ENCODE peak calls at places on chromosomes 4 and X, in seven cellular contexts. U is LoVo; C is fibroblast of lung; O is activated naive CD4-positive, alpha-beta T cell; H is pancreas; X is KBM-7; Z is A172. M is an unnamed sample.

GRCh38 chr4:24910504-24910903 is 2.3 kb downstream of the CCDC149 start:
- DNase-seq in X (no peak), C (peak), Z (no peak), H (no peak), O (no peak), U (no peak), M (no peak)

GRCh38 chr4:174222266-174222872 is 61.1 kb downstream of the FBXO8 start:
- DNase-seq in U (peak), O (no peak), H (no peak), C (peak), X (peak), Z (peak), M (peak)

GRCh38 chr4:114396808-114397207 is 201.8 kb upstream of the UGT8 start:
- DNase-seq in U (peak), H (no peak), Z (no peak), C (no peak), X (no peak), O (no peak), M (no peak)

GRCh38 chr4:27701563-27701962 is 840.9 kb downstream of the STIM2 start:
- DNase-seq in U (no peak), H (no peak), Z (no peak), X (no peak), C (no peak), O (no peak), M (no peak)

GRCh38 chr4:101081695-101082369 is 265.5 kb downstream of the PPP3CA start:
- DNase-seq in O (no peak), U (no peak), Z (no peak), H (peak), C (no peak), X (no peak), M (no peak)

GRCh38 chr4:77040265-77040664 is 35.5 kb downstream of the CCNI start:
- DNase-seq in O (no peak), C (peak), X (no peak), H (no peak), Z (peak), U (no peak), M (no peak)

GRCh38 chrX:3312109-3312508 is 34.3 kb downstream of the MXRA5 start:
- DNase-seq in O (no peak), U (no peak), H (no peak), C (no peak), Z (no peak), X (no peak), M (no peak)

GRCh38 chrX:1685460-1685859 is 70.6 kb downstream of the ASMT start:
- DNase-seq in H (no peak), X (no peak), Z (peak), U (no peak), C (no peak), O (no peak), M (no peak)

GRCh38 chr4:139609647-139610046 is 53.6 kb upstream of the SETD7 start:
- DNase-seq in Z (peak), X (peak), O (no peak), U (no peak), C (peak), H (no peak), M (no peak)

GRCh38 chrX:19756577-19757131 is 130.7 kb downstream of the SH3KBP1 start:
- DNase-seq in U (no peak), H (no peak), X (no peak), C (no peak), Z (no peak), O (no peak), M (no peak)

GRCh38 chr4:17702666-17703065 is 78.8 kb downstream of the FAM184B start:
- DNase-seq in Z (no peak), X (no peak), O (no peak), U (no peak), H (no peak), C (no peak), M (no peak)

GRCh38 chr4:169823685-169824084 is 65.9 kb upstream of the HPF1 start:
- DNase-seq in Z (peak), X (peak), O (no peak), U (peak), C (peak), H (peak), M (peak)